ENCODE peak calls at places on chromosomes 5 and 9, in eight cellular contexts. O, Y, S, C, X, H, G and Z are unnamed samples.

GRCh38 chr5:56479701-56480304 is 246.7 kb upstream of the ANKRD55 start:
- DNase-seq in O (no peak), Y (no peak), S (peak; percentile 26), C (no peak), X (peak; percentile 13), H (peak; percentile 24), G (no peak), Z (peak; percentile 19)

GRCh38 chr5:99349842-99350241 is 421.0 kb upstream of the CHD1 start:
- DNase-seq in O (no peak), Y (no peak), S (no peak), C (no peak), X (no peak), H (no peak), G (no peak), Z (no peak)

GRCh38 chr9:129567842-129568559 is 52.9 kb downstream of the C9orf50 start:
- DNase-seq in O (peak; percentile 54), Y (peak; percentile 69), S (no peak), C (peak; percentile 40), X (peak; percentile 39), H (no peak), G (no peak), Z (no peak)

GRCh38 chr5:31362931-31363568 is 168.8 kb downstream of the DROSHA start:
- DNase-seq in O (no peak), Y (peak; percentile 56), S (no peak), C (no peak), X (peak; percentile 10), H (no peak), G (no peak), Z (no peak)

GRCh38 chr5:79853676-79854418 is 137.2 kb downstream of the MTX3 start:
- DNase-seq in O (peak; percentile 8), Y (no peak), S (no peak), C (no peak), X (peak; percentile 90), H (no peak), G (no peak), Z (no peak)

GRCh38 chr9:110125763-110126351 is 82.1 kb downstream of the C9orf152 start:
- DNase-seq in O (peak; percentile 28), Y (peak; percentile 44), S (no peak), C (no peak), X (no peak), H (no peak), G (no peak), Z (no peak)

GRCh38 chr5:50564079-50564478 is 102.4 kb upstream of the PARP8 start:
- DNase-seq in O (no peak), Y (no peak), S (peak; percentile 73), C (no peak), X (no peak), H (peak; percentile 30), G (no peak), Z (no peak)

GRCh38 chr5:52469420-52469819 is 318.3 kb upstream of the ITGA1 start:
- DNase-seq in O (no peak), Y (no peak), S (no peak), C (no peak), X (no peak), H (no peak), G (no peak), Z (peak; percentile 11)

GRCh38 chr5:170571885-170572284 is 68.1 kb downstream of the KCNIP1 start:
- DNase-seq in O (no peak), Y (no peak), S (no peak), C (no peak), X (peak; percentile 3), H (no peak), G (no peak), Z (no peak)

GRCh38 chr5:13553896-13554295 is 390.6 kb downstream of the DNAH5 start:
- DNase-seq in O (peak; percentile 34), Y (no peak), S (peak; percentile 29), C (no peak), X (peak; percentile 20), H (no peak), G (no peak), Z (no peak)

GRCh38 chr5:143023447-143024096 is 253.4 kb downstream of the ARHGAP26 start:
- DNase-seq in O (no peak), Y (peak; percentile 48), S (no peak), C (peak; percentile 28), X (no peak), H (peak; percentile 77), G (no peak), Z (peak; percentile 44)

GRCh38 chr5:177023247-177023703 is 779 bp downstream of the ZNF346 start:
- DNase-seq in O (peak; percentile 40), Y (peak; percentile 9), S (no peak), C (no peak), X (no peak), H (no peak), G (no peak), Z (peak; percentile 35)

GRCh38 chr9:107422189-107422802 is 67.3 kb downstream of the KLF4 start:
- DNase-seq in O (peak; percentile 76), Y (peak; percentile 85), S (peak; percentile 49), C (peak; percentile 79), X (peak; percentile 70), H (peak; percentile 4), G (peak; percentile 44), Z (peak; percentile 40)

GRCh38 chr5:36655171-36655570 is 48.8 kb downstream of the SLC1A3 start:
- DNase-seq in O (peak; percentile 38), Y (peak; percentile 51), S (no peak), C (no peak), X (no peak), H (no peak), G (no peak), Z (no peak)

GRCh38 chr5:119315516-119315949 is 40.3 kb upstream of the TNFAIP8 start:
- DNase-seq in O (peak; percentile 83), Y (peak; percentile 71), S (peak; percentile 56), C (no peak), X (peak; percentile 61), H (peak; percentile 52), G (no peak), Z (peak; percentile 73)

GRCh38 chr5:154644745-154645411 is 110.3 kb upstream of the LARP1 start:
- DNase-seq in O (no peak), Y (no peak), S (no peak), C (no peak), X (no peak), H (no peak), G (no peak), Z (no peak)

GRCh38 chr9:75993434-75993833 is 103.0 kb downstream of the PCSK5 start:
- DNase-seq in O (no peak), Y (peak; percentile 75), S (no peak), C (no peak), X (peak; percentile 90), H (no peak), G (no peak), Z (no peak)

GRCh38 chr5:40798856-40799210 is 659 bp upstream of the PRKAA1 start:
- DNase-seq in O (no peak), Y (no peak), S (no peak), C (no peak), X (no peak), H (no peak), G (no peak), Z (no peak)

GRCh38 chr9:28056006-28056405 is 482.7 kb upstream of the C9orf72 start:
- DNase-seq in O (no peak), Y (no peak), S (no peak), C (no peak), X (no peak), H (no peak), G (no peak), Z (no peak)

GRCh38 chr5:151288180-151288579 is 15.4 kb downstream of the SLC36A3 start:
- DNase-seq in O (peak; percentile 21), Y (no peak), S (no peak), C (no peak), X (peak; percentile 77), H (no peak), G (no peak), Z (peak; percentile 23)

GRCh38 chr5:122187426-122187825 is 58.1 kb downstream of the ZNF474 start:
- DNase-seq in O (no peak), Y (no peak), S (no peak), C (no peak), X (peak; percentile 75), H (no peak), G (no peak), Z (no peak)

GRCh38 chr9:105979359-105979758 is 285.0 kb downstream of the TMEM38B start:
- DNase-seq in O (no peak), Y (no peak), S (no peak), C (no peak), X (no peak), H (no peak), G (no peak), Z (no peak)
- TF ChIP-seq CTCF in O (no peak), Y (no peak), S (no peak), C (no peak), X (no peak), H (no peak), G (no peak), Z (no peak)

GRCh38 chr9:136171801-136172411 is 33.0 kb downstream of the LHX3 start:
- DNase-seq in O (no peak), Y (no peak), S (no peak), C (no peak), X (no peak), H (no peak), G (no peak), Z (no peak)

GRCh38 chr9:136171009-136171800 is 33.7 kb downstream of the LHX3 start:
- DNase-seq in O (no peak), Y (peak; percentile 41), S (no peak), C (no peak), X (no peak), H (no peak), G (no peak), Z (no peak)

GRCh38 chr9:136172412-136173079 is 32.4 kb downstream of the LHX3 start:
- DNase-seq in O (no peak), Y (no peak), S (no peak), C (no peak), X (no peak), H (no peak), G (no peak), Z (no peak)

GRCh38 chr9:136169495-136169894 is 35.4 kb downstream of the LHX3 start:
- DNase-seq in O (no peak), Y (no peak), S (no peak), C (no peak), X (no peak), H (no peak), G (no peak), Z (no peak)

GRCh38 chr9:136170291-136170901 is 34.5 kb downstream of the LHX3 start:
- DNase-seq in O (peak; percentile 45), Y (peak; percentile 22), S (no peak), C (peak; percentile 30), X (no peak), H (peak; percentile 40), G (no peak), Z (peak; percentile 87)
- TF ChIP-seq CTCF in O (peak; percentile 83), Y (peak; percentile 81), S (peak; percentile 60), C (no peak), X (peak; percentile 81), H (peak; percentile 91), G (no peak), Z (peak; percentile 76)

GRCh38 chr9:18438300-18438925 is 35.5 kb upstream of the ADAMTSL1 start:
- DNase-seq in O (no peak), Y (peak; percentile 69), S (no peak), C (peak; percentile 29), X (no peak), H (no peak), G (no peak), Z (no peak)
- TF ChIP-seq CTCF in O (no peak), Y (peak; percentile 57), S (no peak), C (no peak), X (peak; percentile 19), H (no peak), G (peak; percentile 23), Z (no peak)

DNA sequence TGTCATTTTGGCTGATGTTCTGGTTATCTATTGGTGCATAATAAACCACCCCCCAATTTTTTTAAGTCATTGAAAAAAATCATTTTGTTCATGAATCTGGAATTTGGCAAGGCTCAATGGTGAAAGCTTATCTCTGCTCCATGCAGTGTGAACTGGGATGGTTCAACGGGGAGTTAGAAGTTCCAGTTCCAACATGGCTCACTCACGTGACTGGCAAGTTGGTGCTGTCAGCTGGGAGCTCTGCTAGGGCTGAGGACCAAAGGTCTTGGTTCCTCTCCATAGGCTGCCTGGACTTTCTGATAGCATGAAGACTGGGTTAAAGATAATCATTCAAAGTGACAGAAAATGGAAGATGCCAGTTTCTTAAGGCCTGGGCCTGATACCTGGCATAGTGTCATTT is 3.1 kb upstream of the SPATA24 start:
- DNase-seq in O (no peak), Y (no peak), S (no peak), C (no peak), X (no peak), H (no peak), G (no peak), Z (no peak)
- TF ChIP-seq CTCF in O (no peak), Y (no peak), S (no peak), C (no peak), X (no peak), H (no peak), G (no peak), Z (no peak)